ENCODE peak calls at places on chromosomes 11 and 22, in four cellular contexts. Y is naive thymus-derived CD4-positive, alpha-beta T cell; L is body of pancreas; X is NCI-H774. O is an unnamed sample.

GRCh38 chr11:113470233-113470632 is 5.0 kb downstream of the DRD2 start:
- DNase-seq in Y (no peak), L (no peak), X (no peak), O (no peak)

GRCh38 chr11:9103542-9104276 is 12.3 kb upstream of the SCUBE2 start:
- DNase-seq in Y (no peak), L (peak; percentile 53), X (no peak), O (no peak)

GRCh38 chr11:131763193-131763890 is 392.9 kb downstream of the NTM start:
- DNase-seq in Y (no peak), L (no peak), X (no peak), O (no peak)

GRCh38 chr11:72780291-72781062 is 13.4 kb downstream of the STARD10 start:
- DNase-seq in Y (no peak), L (no peak), X (no peak), O (peak; percentile 54)

GRCh38 chr11:74672956-74673895 is 58.0 kb downstream of the CHRDL2 start:
- DNase-seq in Y (no peak), L (peak; percentile 76), X (no peak), O (no peak)

GRCh38 chr11:83054904-83055380 is 16.8 kb downstream of the RAB30 start:
- DNase-seq in Y (no peak), L (peak; percentile 40), X (peak; percentile 95), O (no peak)

GRCh38 chr22:37233751-37234631 is 10.1 kb downstream of the RAC2 start:
- DNase-seq in Y (no peak), L (no peak), X (no peak), O (no peak)

GRCh38 chr11:2204361-2205213 is 33.0 kb upstream of the TH start:
- DNase-seq in Y (no peak), L (no peak), X (no peak), O (no peak)

GRCh38 chr11:27507561-27508322 is 1.2 kb upstream of the LIN7C start:
- DNase-seq in Y (no peak), L (no peak), X (no peak), O (no peak)

GRCh38 chr11:75400110-75400865 is 970 bp downstream of the RPS3 start:
- DNase-seq in Y (peak; percentile 26), L (no peak), X (no peak), O (no peak)

O was measured in NCI-H526.